ENCODE peak calls at places on chromosomes 2 and 18, in eight cellular contexts. F, M, B, J, G, S, N and Q are unnamed samples.
A peak's percentile ranks its signal among the peaks of the same experiment; 100 is the strongest.

GRCh38 chr2:146874260-146874658 is 970.6 kb upstream of the ACVR2A start:
- DNase-seq in F (peak; percentile 16), M (peak; percentile 30), B (peak; percentile 65), J (no peak), G (peak; percentile 13), S (peak; percentile 28), N (peak; percentile 71), Q (peak; percentile 87)

GRCh38 chr2:84276585-84277255 is 182.4 kb downstream of the SUCLG1 start:
- DNase-seq in F (no peak), M (no peak), B (no peak), J (no peak), G (no peak), S (no peak), N (no peak), Q (no peak)

GRCh38 chr2:138752231-138752956 is 27.8 kb downstream of the NXPH2 start:
- DNase-seq in F (no peak), M (no peak), B (no peak), J (no peak), G (no peak), S (no peak), N (peak; percentile 87), Q (no peak)

GRCh38 chr2:147037048-147037447 is 807.8 kb upstream of the ACVR2A start:
- DNase-seq in F (no peak), M (no peak), B (no peak), J (no peak), G (no peak), S (no peak), N (no peak), Q (no peak)

GRCh38 chr2:192038152-192038551 is 156.6 kb downstream of the TMEFF2 start:
- DNase-seq in F (no peak), M (no peak), B (no peak), J (no peak), G (no peak), S (no peak), N (no peak), Q (no peak)

GRCh38 chr2:170394988-170395387 is 217.0 kb downstream of the MYO3B start:
- DNase-seq in F (no peak), M (no peak), B (no peak), J (no peak), G (no peak), S (no peak), N (no peak), Q (peak; percentile 17)

GRCh38 chr18:11362856-11363255 is 213.5 kb upstream of the PIEZO2 start:
- DNase-seq in F (no peak), M (no peak), B (no peak), J (no peak), G (no peak), S (no peak), N (no peak), Q (no peak)

GRCh38 chr18:48084041-48084757 is 153.7 kb upstream of the SMAD2 start:
- DNase-seq in F (no peak), M (no peak), B (no peak), J (no peak), G (no peak), S (no peak), N (no peak), Q (no peak)

GRCh38 chr2:119008108-119008507 is 66.1 kb downstream of the MARCO start:
- DNase-seq in F (peak; percentile 43), M (no peak), B (no peak), J (no peak), G (no peak), S (no peak), N (no peak), Q (no peak)

GRCh38 chr2:235595420-235596010 is 101.7 kb downstream of the AGAP1 start:
- DNase-seq in F (peak; percentile 79), M (peak; percentile 81), B (peak; percentile 87), J (peak; percentile 76), G (peak; percentile 77), S (peak; percentile 83), N (peak; percentile 59), Q (peak; percentile 91)

GRCh38 chr2:205270689-205271088 is 411.6 kb upstream of the NRP2 start:
- DNase-seq in F (no peak), M (no peak), B (no peak), J (no peak), G (no peak), S (no peak), N (peak; percentile 7), Q (no peak)

DNA sequence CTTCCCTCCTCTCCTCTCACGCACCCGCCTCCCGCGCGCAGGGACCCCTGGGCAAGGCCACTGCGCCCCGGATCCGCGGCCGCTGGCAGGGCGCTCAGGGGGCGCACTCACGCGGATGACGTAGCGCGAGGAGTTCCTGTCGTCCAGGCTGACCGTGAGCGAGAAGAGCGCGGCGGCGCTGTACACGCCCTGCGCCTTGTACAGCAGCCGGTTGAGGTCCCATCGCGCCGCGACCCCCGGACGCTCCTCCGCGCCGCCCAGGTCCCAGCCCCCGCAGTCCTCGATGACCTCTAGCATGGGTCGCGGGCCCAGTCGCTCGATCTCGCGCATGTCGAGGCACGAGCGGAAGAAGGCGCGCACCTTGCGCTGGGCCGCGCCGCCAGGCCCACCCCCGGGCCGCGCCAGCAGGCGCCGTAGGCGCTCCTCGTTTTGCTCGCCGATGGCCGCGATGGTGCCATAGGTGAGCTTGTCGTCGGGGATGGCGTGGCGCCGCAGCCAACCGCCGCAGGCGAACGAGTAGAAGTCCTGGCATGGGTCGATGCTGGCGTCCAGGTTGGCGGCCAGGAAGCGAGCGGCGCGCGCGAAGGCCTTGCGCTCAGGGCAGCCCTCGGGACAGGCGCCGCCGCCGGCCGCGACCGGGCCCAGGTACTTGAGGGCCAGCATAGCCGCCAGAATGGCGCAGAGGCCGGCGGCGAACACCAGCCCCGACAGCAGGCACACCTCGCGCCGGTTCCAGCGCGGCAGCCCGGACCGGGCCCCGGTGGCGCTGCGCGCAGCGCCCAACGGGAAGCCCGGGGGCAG is 1.7 kb downstream of the ECEL1 start:
- DNase-seq in F (no peak), M (no peak), B (no peak), J (peak; percentile 53), G (no peak), S (no peak), N (no peak), Q (no peak)
- H3K4me3 ChIP-seq in F (no peak overlapping the region), M (no peak overlapping the region), B (no peak overlapping the region), J (peak overlapping the region; percentile 7), G (no peak overlapping the region), S (no peak overlapping the region), N (no peak overlapping the region), Q (no peak overlapping the region)

DNA sequence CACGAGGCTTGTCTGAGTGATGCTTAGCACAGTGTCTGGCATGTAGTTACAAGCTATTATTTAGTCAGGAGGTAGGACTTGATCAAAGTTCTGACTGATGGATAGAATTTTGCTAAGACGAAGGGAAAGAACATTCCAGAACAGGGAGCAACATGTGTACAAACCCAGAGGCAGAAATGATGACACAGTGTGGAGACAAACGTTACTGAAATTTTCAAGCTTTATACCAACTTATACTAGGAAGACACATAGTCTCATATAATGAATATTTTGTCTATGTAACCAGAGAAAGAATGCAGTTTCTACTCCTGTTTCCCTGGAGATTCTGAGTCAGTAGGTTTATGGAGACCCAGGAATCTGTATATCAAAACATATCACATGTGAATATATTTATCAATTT is 123.4 kb downstream of the FAM124B start:
- DNase-seq in F (no peak), M (peak; percentile 16), B (no peak), J (no peak), G (no peak), S (no peak), N (peak; percentile 23), Q (peak; percentile 52)
- TF ChIP-seq CTCF in F (no peak), M (no peak), B (no peak), J (no peak), G (no peak), S (no peak), N (no peak), Q (no peak)

GRCh38 chr2:238853218-238853617 is 5.3 kb downstream of the TWIST2 start:
- DNase-seq in F (no peak), M (no peak), B (no peak), J (no peak), G (no peak), S (no peak), N (no peak), Q (no peak)
- H3K4me3 ChIP-seq in F (no peak overlapping the region), M (peak overlapping the region; percentile 29), B (no peak overlapping the region), J (no peak overlapping the region), G (no peak overlapping the region), S (no peak overlapping the region), N (peak overlapping the region; percentile 7), Q (peak overlapping the region; percentile 98)

DNA sequence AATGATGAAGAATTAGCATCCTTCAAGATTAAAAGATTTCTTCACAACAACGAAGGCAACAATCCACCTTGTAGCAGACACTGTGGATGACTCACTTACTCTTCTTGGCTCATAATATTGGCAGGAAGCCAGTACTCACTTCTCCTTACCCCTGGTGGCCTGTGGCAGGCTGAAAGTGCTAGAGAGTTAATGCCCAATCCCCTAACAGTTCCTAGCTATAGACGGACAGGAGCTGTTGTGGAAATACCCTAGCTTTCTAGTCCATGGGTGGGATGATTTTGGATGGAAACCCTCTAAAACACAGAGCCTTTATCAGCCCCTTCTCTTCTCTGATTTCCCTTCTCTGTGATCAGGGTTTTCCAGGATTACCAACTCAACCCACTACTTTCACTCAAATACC is 128.6 kb upstream of the NYAP2 start:
- DNase-seq in F (peak; percentile 79), M (peak; percentile 38), B (peak; percentile 59), J (no peak), G (no peak), S (no peak), N (peak; percentile 71), Q (peak; percentile 45)
- TF ChIP-seq CTCF in F (no peak), M (no peak), B (no peak), J (no peak), G (no peak), S (no peak), N (peak; percentile 2), Q (no peak)

GRCh38 chr18:55319517-55319905 is 268.5 kb downstream of the TCF4 start:
- DNase-seq in F (no peak), M (peak; percentile 66), B (no peak), J (no peak), G (no peak), S (no peak), N (peak; percentile 76), Q (peak; percentile 71)
- H3K4me3 ChIP-seq in F (no peak overlapping the region), M (peak overlapping the region; percentile 75), B (peak overlapping the region; percentile 71), J (peak overlapping the region; percentile 54), G (peak overlapping the region; percentile 52), S (peak overlapping the region; percentile 70), N (peak overlapping the region; percentile 61), Q (peak overlapping the region; percentile 53)

GRCh38 chr2:216362730-216363129 is 9.6 kb downstream of the MARCHF4 start:
- DNase-seq in F (no peak), M (peak; percentile 91), B (no peak), J (no peak), G (no peak), S (no peak), N (peak; percentile 69), Q (peak; percentile 69)
- TF ChIP-seq CTCF in F (no peak), M (no peak), B (no peak), J (no peak), G (no peak), S (no peak), N (no peak), Q (no peak)